ENCODE peak calls at places on chromosome 15, in eight cellular contexts. One of them, this sample, is unnamed.

GRCh38 chr15:44535509-44536297 is 1.2 kb upstream of the EIF3J start:
- DNase-seq in Panc1: no peak
- DNase-seq in Peyer's patch: peak
- DNase-seq in HFF-Myc: no peak
- DNase-seq in glutamatergic neuron: peak
- DNase-seq in IMR-90: no peak
- DNase-seq in tibial artery: no peak
- DNase-seq in mucosa of descending colon: no peak
- DNase-seq in this sample: no peak

GRCh38 chr15:47511241-47511640 is 206.1 kb upstream of the SEMA6D start:
- DNase-seq in Panc1: no peak
- DNase-seq in Peyer's patch: no peak
- DNase-seq in HFF-Myc: no peak
- DNase-seq in glutamatergic neuron: no peak
- DNase-seq in IMR-90: no peak
- DNase-seq in tibial artery: no peak
- DNase-seq in mucosa of descending colon: no peak
- DNase-seq in this sample: no peak

GRCh38 chr15:100183921-100184480 is 157.8 kb downstream of the ADAMTS17 start:
- DNase-seq in Panc1: no peak
- DNase-seq in Peyer's patch: no peak
- DNase-seq in HFF-Myc: no peak
- DNase-seq in glutamatergic neuron: no peak
- DNase-seq in IMR-90: no peak
- DNase-seq in tibial artery: no peak
- DNase-seq in mucosa of descending colon: no peak
- DNase-seq in this sample: no peak

GRCh38 chr15:91821458-91821857 is 32.0 kb upstream of the SLCO3A1 start:
- DNase-seq in Panc1: no peak
- DNase-seq in Peyer's patch: no peak
- DNase-seq in HFF-Myc: no peak
- DNase-seq in glutamatergic neuron: no peak
- DNase-seq in IMR-90: no peak
- DNase-seq in tibial artery: no peak
- DNase-seq in mucosa of descending colon: no peak
- DNase-seq in this sample: no peak

GRCh38 chr15:42157981-42158765 is 1.7 kb upstream of the PLA2G4F start:
- DNase-seq in Panc1: no peak
- DNase-seq in Peyer's patch: no peak
- DNase-seq in HFF-Myc: no peak
- DNase-seq in glutamatergic neuron: no peak
- DNase-seq in IMR-90: peak
- DNase-seq in tibial artery: peak
- DNase-seq in mucosa of descending colon: no peak
- DNase-seq in this sample: no peak

GRCh38 chr15:42084465-42085235 is 9.7 kb downstream of the PLA2G4D start:
- DNase-seq in Panc1: peak
- DNase-seq in Peyer's patch: peak
- DNase-seq in HFF-Myc: no peak
- DNase-seq in glutamatergic neuron: peak
- DNase-seq in IMR-90: peak
- DNase-seq in tibial artery: peak
- DNase-seq in mucosa of descending colon: peak
- DNase-seq in this sample: no peak

GRCh38 chr15:100958326-100959065 is 39.3 kb downstream of the LRRK1 start:
- DNase-seq in Panc1: peak
- DNase-seq in Peyer's patch: no peak
- DNase-seq in HFF-Myc: peak
- DNase-seq in glutamatergic neuron: no peak
- DNase-seq in IMR-90: peak
- DNase-seq in tibial artery: no peak
- DNase-seq in mucosa of descending colon: no peak
- DNase-seq in this sample: no peak

GRCh38 chr15:84598250-84598649 is 2.6 kb upstream of the ZSCAN2 start:
- DNase-seq in Panc1: no peak
- DNase-seq in Peyer's patch: peak
- DNase-seq in HFF-Myc: no peak
- DNase-seq in glutamatergic neuron: no peak
- DNase-seq in IMR-90: peak
- DNase-seq in tibial artery: no peak
- DNase-seq in mucosa of descending colon: no peak
- DNase-seq in this sample: no peak

GRCh38 chr15:27077790-27078189 is 106.8 kb downstream of the GABRG3 start:
- DNase-seq in Panc1: no peak
- DNase-seq in Peyer's patch: no peak
- DNase-seq in HFF-Myc: no peak
- DNase-seq in glutamatergic neuron: peak
- DNase-seq in IMR-90: no peak
- DNase-seq in tibial artery: no peak
- DNase-seq in mucosa of descending colon: no peak
- DNase-seq in this sample: no peak

GRCh38 chr15:78640527-78640839 is 527 bp downstream of the CHRNB4 start:
- DNase-seq in Panc1: no peak
- DNase-seq in Peyer's patch: no peak
- DNase-seq in HFF-Myc: no peak
- DNase-seq in glutamatergic neuron: no peak
- DNase-seq in IMR-90: no peak
- DNase-seq in tibial artery: no peak
- DNase-seq in mucosa of descending colon: no peak
- DNase-seq in this sample: no peak

GRCh38 chr15:76310470-76311070 is 699 bp downstream of the ETFA start:
- DNase-seq in Panc1: no peak
- DNase-seq in Peyer's patch: no peak
- DNase-seq in HFF-Myc: no peak
- DNase-seq in glutamatergic neuron: peak
- DNase-seq in IMR-90: no peak
- DNase-seq in tibial artery: no peak
- DNase-seq in mucosa of descending colon: no peak
- DNase-seq in this sample: peak

GRCh38 chr15:68704496-68705021 is 116.1 kb downstream of the ANP32A start:
- DNase-seq in Panc1: no peak
- DNase-seq in Peyer's patch: no peak
- DNase-seq in HFF-Myc: no peak
- DNase-seq in glutamatergic neuron: no peak
- DNase-seq in IMR-90: peak
- DNase-seq in tibial artery: no peak
- DNase-seq in mucosa of descending colon: no peak
- DNase-seq in this sample: no peak

GRCh38 chr15:68376447-68377060 is 55.4 kb downstream of the ITGA11 start:
- DNase-seq in Panc1: no peak
- DNase-seq in Peyer's patch: no peak
- DNase-seq in HFF-Myc: no peak
- DNase-seq in glutamatergic neuron: no peak
- DNase-seq in IMR-90: no peak
- DNase-seq in tibial artery: peak
- DNase-seq in mucosa of descending colon: no peak
- DNase-seq in this sample: no peak

GRCh38 chr15:55247276-55247675 is 42.3 kb downstream of the RAB27A start:
- DNase-seq in Panc1: no peak
- DNase-seq in Peyer's patch: no peak
- DNase-seq in HFF-Myc: no peak
- DNase-seq in glutamatergic neuron: no peak
- DNase-seq in IMR-90: no peak
- DNase-seq in tibial artery: no peak
- DNase-seq in mucosa of descending colon: no peak
- DNase-seq in this sample: no peak

GRCh38 chr15:55248895-55249294 is 40.7 kb downstream of the RAB27A start:
- DNase-seq in Panc1: no peak
- DNase-seq in Peyer's patch: no peak
- DNase-seq in HFF-Myc: no peak
- DNase-seq in glutamatergic neuron: no peak
- DNase-seq in IMR-90: no peak
- DNase-seq in tibial artery: no peak
- DNase-seq in mucosa of descending colon: no peak
- DNase-seq in this sample: no peak

GRCh38 chr15:55250392-55250791 is 39.2 kb downstream of the RAB27A start:
- DNase-seq in Panc1: peak
- DNase-seq in Peyer's patch: no peak
- DNase-seq in HFF-Myc: peak
- DNase-seq in glutamatergic neuron: no peak
- DNase-seq in IMR-90: peak
- DNase-seq in tibial artery: no peak
- DNase-seq in mucosa of descending colon: no peak
- DNase-seq in this sample: no peak

GRCh38 chr15:55246567-55246966 is 43.0 kb downstream of the RAB27A start:
- DNase-seq in Panc1: no peak
- DNase-seq in Peyer's patch: no peak
- DNase-seq in HFF-Myc: no peak
- DNase-seq in glutamatergic neuron: no peak
- DNase-seq in IMR-90: no peak
- DNase-seq in tibial artery: no peak
- DNase-seq in mucosa of descending colon: no peak
- DNase-seq in this sample: no peak

DNA sequence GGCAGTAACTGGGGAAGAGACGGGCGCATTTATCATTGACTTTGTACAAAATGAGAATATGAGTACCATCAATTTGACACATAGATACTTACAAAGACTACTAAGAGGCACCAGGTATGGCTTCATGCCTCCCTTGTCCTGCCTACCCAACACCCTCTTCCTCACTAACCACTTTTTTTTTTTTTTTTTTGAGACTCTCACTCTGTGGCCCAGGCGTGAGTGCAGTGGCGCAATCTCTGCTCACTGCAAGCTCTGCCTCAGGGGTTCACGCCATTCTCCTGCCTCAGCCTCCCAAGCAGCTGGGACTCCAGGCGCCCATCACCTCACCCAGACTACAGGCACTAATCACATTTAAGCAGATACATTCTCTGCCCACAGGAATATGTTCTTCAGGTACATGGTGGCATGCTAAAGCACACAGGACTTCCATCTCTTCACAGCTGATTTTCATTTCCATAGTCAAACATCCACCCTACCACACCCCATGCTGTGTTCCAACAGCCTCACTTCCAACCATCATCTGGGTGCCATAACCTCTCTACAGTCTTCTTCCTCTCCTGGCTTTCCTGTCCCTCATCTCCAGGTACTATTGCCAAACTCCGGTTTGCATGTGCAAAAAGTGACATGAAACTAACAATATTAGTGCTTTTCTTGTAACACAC is 41.7 kb downstream of the RAB27A start:
- DNase-seq in Panc1: no peak
- DNase-seq in Peyer's patch: no peak
- DNase-seq in HFF-Myc: no peak
- DNase-seq in glutamatergic neuron: no peak
- DNase-seq in IMR-90: no peak
- DNase-seq in tibial artery: no peak
- DNase-seq in mucosa of descending colon: no peak
- DNase-seq in this sample: no peak
- TF ChIP-seq CTCF in Panc1: no peak
- TF ChIP-seq CTCF in Peyer's patch: no peak
- TF ChIP-seq CTCF in HFF-Myc: no peak
- TF ChIP-seq CTCF in glutamatergic neuron: no peak
- TF ChIP-seq CTCF in IMR-90: no peak
- TF ChIP-seq CTCF in tibial artery: no peak
- TF ChIP-seq CTCF in mucosa of descending colon: no peak
- TF ChIP-seq CTCF in this sample: no peak

DNA sequence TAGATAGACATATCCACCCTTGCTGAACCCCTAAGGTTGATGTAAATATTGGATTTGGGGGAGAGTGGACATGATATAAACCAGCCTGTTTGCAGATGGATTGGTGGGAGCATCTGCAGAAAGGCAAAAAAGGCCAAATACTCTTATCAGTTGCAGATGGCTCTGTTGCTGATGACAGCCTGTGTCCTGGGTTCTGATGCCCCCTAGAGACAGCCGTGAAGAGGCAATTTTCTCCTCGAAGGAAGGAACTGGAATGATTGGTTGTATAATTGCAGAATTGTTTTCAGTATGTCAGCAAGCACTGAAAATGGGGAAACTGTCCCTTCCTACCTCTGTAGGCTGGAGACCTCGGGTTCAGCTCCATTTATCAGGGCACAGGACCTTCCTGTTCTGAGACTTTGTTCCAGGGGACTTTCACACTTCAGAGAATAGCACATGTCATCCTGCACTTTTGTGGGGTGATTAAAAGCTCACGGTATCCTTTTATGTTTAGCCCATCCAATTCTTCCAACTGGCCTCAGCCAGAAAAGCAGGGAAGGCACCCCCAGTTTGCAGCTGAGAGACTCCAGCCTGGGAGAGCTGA is 103.0 kb downstream of the PGPEP1L start:
- DNase-seq in Panc1: no peak
- DNase-seq in Peyer's patch: no peak
- DNase-seq in HFF-Myc: no peak
- DNase-seq in glutamatergic neuron: peak
- DNase-seq in IMR-90: peak
- DNase-seq in tibial artery: peak
- DNase-seq in mucosa of descending colon: no peak
- DNase-seq in this sample: no peak
- TF ChIP-seq CTCF in Panc1: peak
- TF ChIP-seq CTCF in Peyer's patch: peak
- TF ChIP-seq CTCF in HFF-Myc: peak
- TF ChIP-seq CTCF in glutamatergic neuron: no peak
- TF ChIP-seq CTCF in IMR-90: peak
- TF ChIP-seq CTCF in tibial artery: peak
- TF ChIP-seq CTCF in mucosa of descending colon: no peak
- TF ChIP-seq CTCF in this sample: no peak

GRCh38 chr15:80309769-80310384 is 57.9 kb upstream of the CTXND1 start:
- DNase-seq in Panc1: no peak
- DNase-seq in Peyer's patch: no peak
- DNase-seq in HFF-Myc: no peak
- DNase-seq in glutamatergic neuron: peak
- DNase-seq in IMR-90: peak
- DNase-seq in tibial artery: no peak
- DNase-seq in mucosa of descending colon: no peak
- DNase-seq in this sample: no peak
- TF ChIP-seq CTCF in Panc1: peak
- TF ChIP-seq CTCF in Peyer's patch: peak
- TF ChIP-seq CTCF in HFF-Myc: peak
- TF ChIP-seq CTCF in glutamatergic neuron: peak
- TF ChIP-seq CTCF in IMR-90: peak
- TF ChIP-seq CTCF in tibial artery: peak
- TF ChIP-seq CTCF in mucosa of descending colon: no peak
- TF ChIP-seq CTCF in this sample: peak

GRCh38 chr15:36682091-36682490 is 102.7 kb downstream of the CDIN1 start:
- DNase-seq in Panc1: no peak
- DNase-seq in Peyer's patch: no peak
- DNase-seq in HFF-Myc: no peak
- DNase-seq in glutamatergic neuron: no peak
- DNase-seq in IMR-90: peak
- DNase-seq in tibial artery: no peak
- DNase-seq in mucosa of descending colon: no peak
- DNase-seq in this sample: no peak
- TF ChIP-seq CTCF in Panc1: no peak
- TF ChIP-seq CTCF in Peyer's patch: no peak
- TF ChIP-seq CTCF in HFF-Myc: no peak
- TF ChIP-seq CTCF in glutamatergic neuron: no peak
- TF ChIP-seq CTCF in IMR-90: no peak
- TF ChIP-seq CTCF in tibial artery: no peak
- TF ChIP-seq CTCF in mucosa of descending colon: no peak
- TF ChIP-seq CTCF in this sample: no peak

This sample was measured in mesothelial cell of epicardium.